ENCODE peak calls at places on chromosomes 5 and 9, in nine cellular contexts. X, N, I, L, W, G, M, B and C are unnamed samples.

GRCh38 chr5:172043822-172044221 is 37.4 kb upstream of the FBXW11 start:
- DNase-seq in X (no peak), N (no peak), I (no peak), L (no peak), W (no peak), G (no peak), M (no peak), B (no peak), C (no peak)

GRCh38 chr5:137015540-137016116 is 483.5 kb downstream of the SPOCK1 start:
- DNase-seq in X (no peak), N (no peak), I (no peak), L (no peak), W (no peak), G (peak), M (no peak), B (no peak), C (no peak)

GRCh38 chr9:4581031-4581760 is 80.9 kb upstream of the PLPP6 start:
- DNase-seq in X (no peak), N (no peak), I (no peak), L (no peak), W (no peak), G (peak), M (no peak), B (no peak), C (no peak)

GRCh38 chr9:129458155-129458661 is 162.7 kb downstream of the C9orf50 start:
- DNase-seq in X (peak), N (peak), I (no peak), L (peak), W (no peak), G (peak), M (no peak), B (peak), C (no peak)

GRCh38 chr9:33288235-33288634 is 2.1 kb upstream of the NFX1 start:
- DNase-seq in X (no peak), N (no peak), I (no peak), L (no peak), W (no peak), G (no peak), M (no peak), B (no peak), C (no peak)

GRCh38 chr9:122860319-122861142 is 32.1 kb upstream of the PDCL start:
- DNase-seq in X (no peak), N (no peak), I (no peak), L (no peak), W (no peak), G (no peak), M (no peak), B (no peak), C (no peak)

GRCh38 chr5:74670377-74671038 is 14.5 kb upstream of the HEXB start:
- DNase-seq in X (no peak), N (no peak), I (no peak), L (no peak), W (no peak), G (no peak), M (no peak), B (no peak), C (no peak)

GRCh38 chr9:121398374-121398773 is 28.3 kb upstream of the STOM start:
- DNase-seq in X (no peak), N (no peak), I (no peak), L (no peak), W (peak), G (no peak), M (no peak), B (no peak), C (no peak)

GRCh38 chr5:179862891-179863290 is 4.3 kb upstream of the MRNIP start:
- DNase-seq in X (no peak), N (no peak), I (no peak), L (no peak), W (no peak), G (no peak), M (no peak), B (no peak), C (no peak)

GRCh38 chr5:159448-160172 is 31.7 kb upstream of the LRRC14B start:
- DNase-seq in X (no peak), N (no peak), I (no peak), L (no peak), W (no peak), G (no peak), M (no peak), B (no peak), C (no peak)

GRCh38 chr5:175520873-175521272 is 42.5 kb downstream of the SFXN1 start:
- DNase-seq in X (no peak), N (no peak), I (no peak), L (no peak), W (no peak), G (no peak), M (no peak), B (no peak), C (no peak)

GRCh38 chr9:133238851-133239532 is 29.9 kb upstream of the OBP2B start:
- DNase-seq in X (no peak), N (peak), I (peak), L (peak), W (no peak), G (peak), M (no peak), B (peak), C (no peak)

GRCh38 chr5:56172225-56172624 is 60.9 kb downstream of the ANKRD55 start:
- DNase-seq in X (no peak), N (no peak), I (no peak), L (no peak), W (peak), G (no peak), M (no peak), B (no peak), C (no peak)